ENCODE peak calls at places on chromosomes 4 and X, in eight cellular contexts. V, H, M, I, S, D, W and L are unnamed samples.

GRCh38 chr4:105126311-105127153 is 20.1 kb upstream of the TET2 start:
- DNase-seq in V (no peak), H (no peak), M (peak; percentile 67), I (no peak), S (no peak), D (peak; percentile 79), W (no peak), L (peak; percentile 69)

GRCh38 chrX:27186671-27187070 is 276.5 kb downstream of the PPP4R3C start:
- DNase-seq in V (no peak), H (peak; percentile 4), M (peak; percentile 28), I (no peak), S (peak; percentile 3), D (peak; percentile 4), W (no peak), L (peak; percentile 54)

GRCh38 chr4:12555011-12555410 is 929.1 kb downstream of the RAB28 start:
- DNase-seq in V (no peak), H (no peak), M (no peak), I (no peak), S (no peak), D (peak; percentile 13), W (no peak), L (peak; percentile 62)

GRCh38 chr4:153488006-153488718 is 22.0 kb downstream of the TMEM131L start:
- DNase-seq in V (no peak), H (no peak), M (peak; percentile 53), I (no peak), S (peak; percentile 55), D (peak; percentile 67), W (peak; percentile 36), L (peak; percentile 50)

GRCh38 chr4:121140712-121141111 is 23.4 kb downstream of the TNIP3 start:
- DNase-seq in V (no peak), H (no peak), M (peak; percentile 57), I (no peak), S (no peak), D (peak; percentile 94), W (no peak), L (peak; percentile 66)

GRCh38 chr4:185559913-185560281 is 24.6 kb upstream of the PDLIM3 start:
- DNase-seq in V (no peak), H (peak; percentile 20), M (peak; percentile 68), I (no peak), S (no peak), D (peak; percentile 87), W (peak; percentile 18), L (peak; percentile 79)

GRCh38 chrX:96703816-96704215 is 19.2 kb downstream of the DIAPH2 start:
- DNase-seq in V (no peak), H (no peak), M (peak; percentile 6), I (no peak), S (no peak), D (peak; percentile 9), W (no peak), L (no peak)

GRCh38 chr4:182224192-182224850 is 18.9 kb upstream of the TENM3 start:
- DNase-seq in V (no peak), H (no peak), M (no peak), I (no peak), S (no peak), D (no peak), W (no peak), L (no peak)

GRCh38 chrX:9861711-9862110 is 75.5 kb downstream of the SHROOM2 start:
- DNase-seq in V (no peak), H (no peak), M (no peak), I (no peak), S (no peak), D (no peak), W (no peak), L (no peak)

GRCh38 chrX:120790552-120790951 is 85.1 kb downstream of the CT47B1 start:
- DNase-seq in V (no peak), H (no peak), M (no peak), I (no peak), S (no peak), D (no peak), W (no peak), L (no peak)

GRCh38 chr4:42313872-42314271 is 83.4 kb upstream of the SHISA3 start:
- DNase-seq in V (no peak), H (no peak), M (no peak), I (no peak), S (no peak), D (no peak), W (no peak), L (no peak)

GRCh38 chr4:5971077-5971447 is 47.2 kb downstream of the C4orf50 start:
- DNase-seq in V (no peak), H (no peak), M (no peak), I (no peak), S (no peak), D (no peak), W (no peak), L (no peak)

GRCh38 chrX:82756272-82756671 is 751.8 kb upstream of the POU3F4 start:
- DNase-seq in V (no peak), H (no peak), M (no peak), I (no peak), S (no peak), D (no peak), W (no peak), L (no peak)

GRCh38 chr4:78542373-78542772 is 9.2 kb upstream of the ANXA3 start:
- DNase-seq in V (no peak), H (no peak), M (peak; percentile 65), I (no peak), S (no peak), D (peak; percentile 53), W (no peak), L (peak; percentile 61)

GRCh38 chrX:108068121-108068520 is 23.2 kb downstream of the PSMD10 start:
- DNase-seq in V (no peak), H (no peak), M (no peak), I (no peak), S (no peak), D (no peak), W (no peak), L (no peak)

GRCh38 chrX:16199343-16199742 is 32.1 kb downstream of the MAGEB17 start:
- DNase-seq in V (no peak), H (no peak), M (no peak), I (no peak), S (no peak), D (no peak), W (no peak), L (no peak)

GRCh38 chr4:26369132-26370036 is 48.6 kb downstream of the RBPJ start:
- DNase-seq in V (no peak), H (no peak), M (peak; percentile 13), I (no peak), S (no peak), D (peak; percentile 50), W (no peak), L (no peak)

GRCh38 chr4:184383497-184384055 is 90.8 kb downstream of the IRF2 start:
- DNase-seq in V (no peak), H (peak; percentile 88), M (peak; percentile 99), I (no peak), S (no peak), D (peak; percentile 96), W (no peak), L (peak; percentile 97)

GRCh38 chr4:117417856-117418255 is 332.5 kb upstream of the TRAM1L1 start:
- DNase-seq in V (no peak), H (no peak), M (peak; percentile 51), I (no peak), S (no peak), D (peak; percentile 29), W (no peak), L (peak; percentile 6)

GRCh38 chr4:101356928-101357327 is 9.6 kb upstream of the PPP3CA start:
- DNase-seq in V (no peak), H (peak; percentile 89), M (peak; percentile 95), I (no peak), S (no peak), D (peak; percentile 99), W (no peak), L (peak; percentile 95)

GRCh38 chr4:80361329-80361900 is 25.9 kb downstream of the CFAP299 start:
- DNase-seq in V (no peak), H (no peak), M (peak; percentile 41), I (no peak), S (no peak), D (peak; percentile 14), W (no peak), L (peak; percentile 40)

GRCh38 chrX:153200462-153200861 is 21.4 kb downstream of the MAGEA1 start:
- DNase-seq in V (no peak), H (no peak), M (no peak), I (no peak), S (no peak), D (no peak), W (no peak), L (no peak)

GRCh38 chr4:183443609-183444148 is 757 bp upstream of the CDKN2AIP start:
- DNase-seq in V (no peak), H (peak; percentile 20), M (peak; percentile 52), I (no peak), S (no peak), D (no peak), W (no peak), L (peak; percentile 64)

GRCh38 chrX:140572724-140573123 is 67.9 kb upstream of the SOX3 start:
- DNase-seq in V (peak; percentile 43), H (no peak), M (peak; percentile 34), I (no peak), S (peak; percentile 6), D (peak; percentile 15), W (no peak), L (peak; percentile 16)

GRCh38 chrX:79413009-79413408 is 45.9 kb upstream of the ITM2A start:
- DNase-seq in V (no peak), H (no peak), M (peak; percentile 1), I (no peak), S (peak; percentile 2), D (no peak), W (no peak), L (peak; percentile 26)
- TF ChIP-seq CTCF in V (peak; percentile 65), H (no peak), M (peak; percentile 34), I (no peak), S (no peak), D (no peak), W (peak; percentile 38), L (no peak)

GRCh38 chr4:82839624-82840023 is 41.0 kb upstream of the SCD5 start:
- DNase-seq in V (no peak), H (no peak), M (peak; percentile 69), I (no peak), S (no peak), D (peak; percentile 37), W (no peak), L (peak; percentile 58)

GRCh38 chr4:82833696-82834313 is 35.2 kb upstream of the SCD5 start:
- DNase-seq in V (no peak), H (peak; percentile 74), M (peak; percentile 94), I (no peak), S (no peak), D (peak; percentile 88), W (peak; percentile 17), L (peak; percentile 94)
- TF ChIP-seq CTCF in V (no peak), H (no peak), M (peak; percentile 25), I (no peak), S (no peak), D (no peak), W (no peak), L (peak; percentile 36)

GRCh38 chr4:38728651-38729141 is 54.1 kb downstream of the TLR10 start:
- DNase-seq in V (no peak), H (no peak), M (no peak), I (no peak), S (no peak), D (no peak), W (no peak), L (no peak)
- TF ChIP-seq CTCF in V (no peak), H (no peak), M (no peak), I (no peak), S (no peak), D (no peak), W (no peak), L (peak; percentile 4)

DNA sequence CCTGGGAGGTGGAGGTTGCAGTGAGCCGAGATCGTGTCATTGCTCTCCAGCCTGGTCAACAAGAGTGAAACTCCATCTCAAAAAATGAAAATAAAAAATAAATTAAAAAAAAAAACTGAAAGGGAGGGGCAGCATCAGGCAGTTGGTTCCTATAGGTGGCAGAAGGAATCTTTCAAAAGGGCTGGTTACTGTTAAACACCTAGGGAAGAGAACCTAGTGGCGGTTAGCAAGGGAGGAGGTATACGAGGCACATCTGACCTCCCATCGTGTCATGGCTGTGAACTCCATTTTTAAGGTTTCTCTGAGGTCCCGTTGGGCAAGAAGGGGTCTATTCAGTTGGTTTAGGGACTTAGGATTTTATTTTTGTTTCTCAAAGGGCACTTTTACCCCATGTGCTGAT is 150.1 kb downstream of the SLC7A11 start:
- DNase-seq in V (no peak), H (no peak), M (no peak), I (no peak), S (no peak), D (no peak), W (no peak), L (no peak)
- TF ChIP-seq CTCF in V (no peak), H (no peak), M (no peak), I (no peak), S (no peak), D (no peak), W (no peak), L (no peak)